ENCODE peak calls at places on chromosomes 12 and 14, in six cellular contexts. One of them, this sample, is unnamed.
A peak's percentile ranks its signal among the peaks of the same experiment; 100 is the strongest.

GRCh38 chr14:91271639-91272038 is 27.1 kb upstream of the GPR68 start:
- DNase-seq in activated T-cell treated with anti-CD3 and anti-CD28 coated beads, Interleukin-2, amount 50 U/mL, for 72 hours: no peak
- DNase-seq in stimulated activated CD4-positive, alpha-beta T cell treated with anti-CD3 and anti-CD28 coated beads, TNF-alpha, amount 100 ng/mL, for 24 hours: no peak
- DNase-seq in pancreas: no peak
- DNase-seq in GM03348: no peak
- DNase-seq in nucleus accumbens: no peak
- DNase-seq in this sample: no peak

GRCh38 chr12:91507754-91508153 is 325.1 kb upstream of the DCN start:
- DNase-seq in nucleus accumbens: no peak
- DNase-seq in activated T-cell treated with anti-CD3 and anti-CD28 coated beads, Interleukin-2, amount 50 U/mL, for 72 hours: no peak
- DNase-seq in stimulated activated CD4-positive, alpha-beta T cell treated with anti-CD3 and anti-CD28 coated beads, TNF-alpha, amount 100 ng/mL, for 24 hours: no peak
- DNase-seq in pancreas: no peak
- DNase-seq in GM03348: no peak
- DNase-seq in this sample: no peak

GRCh38 chr12:14256555-14257169 is 108.8 kb upstream of the ATF7IP start:
- DNase-seq in activated T-cell treated with anti-CD3 and anti-CD28 coated beads, Interleukin-2, amount 50 U/mL, for 72 hours: peak; percentile 79
- DNase-seq in GM03348: peak; percentile 75
- DNase-seq in pancreas: peak; percentile 75
- DNase-seq in stimulated activated CD4-positive, alpha-beta T cell treated with anti-CD3 and anti-CD28 coated beads, TNF-alpha, amount 100 ng/mL, for 24 hours: peak; percentile 71
- DNase-seq in nucleus accumbens: peak; percentile 7
- DNase-seq in this sample: peak; percentile 45

GRCh38 chr12:724194-724855 is 28.1 kb upstream of the WNK1 start:
- DNase-seq in GM03348: no peak
- DNase-seq in activated T-cell treated with anti-CD3 and anti-CD28 coated beads, Interleukin-2, amount 50 U/mL, for 72 hours: no peak
- DNase-seq in stimulated activated CD4-positive, alpha-beta T cell treated with anti-CD3 and anti-CD28 coated beads, TNF-alpha, amount 100 ng/mL, for 24 hours: no peak
- DNase-seq in nucleus accumbens: no peak
- DNase-seq in pancreas: no peak
- DNase-seq in this sample: no peak

GRCh38 chr12:21434704-21435103 is 2.8 kb upstream of the PYROXD1 start:
- DNase-seq in activated T-cell treated with anti-CD3 and anti-CD28 coated beads, Interleukin-2, amount 50 U/mL, for 72 hours: no peak
- DNase-seq in nucleus accumbens: no peak
- DNase-seq in stimulated activated CD4-positive, alpha-beta T cell treated with anti-CD3 and anti-CD28 coated beads, TNF-alpha, amount 100 ng/mL, for 24 hours: no peak
- DNase-seq in pancreas: no peak
- DNase-seq in GM03348: no peak
- DNase-seq in this sample: no peak

GRCh38 chr14:64465856-64466554 is 706 bp downstream of the AKAP5 start:
- DNase-seq in stimulated activated CD4-positive, alpha-beta T cell treated with anti-CD3 and anti-CD28 coated beads, TNF-alpha, amount 100 ng/mL, for 24 hours: no peak
- DNase-seq in nucleus accumbens: no peak
- DNase-seq in GM03348: peak; percentile 65
- DNase-seq in activated T-cell treated with anti-CD3 and anti-CD28 coated beads, Interleukin-2, amount 50 U/mL, for 72 hours: no peak
- DNase-seq in pancreas: no peak
- DNase-seq in this sample: no peak

GRCh38 chr12:46445093-46445492 is 72.5 kb upstream of the SLC38A2 start:
- DNase-seq in activated T-cell treated with anti-CD3 and anti-CD28 coated beads, Interleukin-2, amount 50 U/mL, for 72 hours: no peak
- DNase-seq in GM03348: no peak
- DNase-seq in pancreas: no peak
- DNase-seq in stimulated activated CD4-positive, alpha-beta T cell treated with anti-CD3 and anti-CD28 coated beads, TNF-alpha, amount 100 ng/mL, for 24 hours: no peak
- DNase-seq in nucleus accumbens: no peak
- DNase-seq in this sample: no peak

GRCh38 chr14:91503000-91503504 is 7.1 kb downstream of the PPP4R3A start:
- DNase-seq in activated T-cell treated with anti-CD3 and anti-CD28 coated beads, Interleukin-2, amount 50 U/mL, for 72 hours: no peak
- DNase-seq in nucleus accumbens: no peak
- DNase-seq in pancreas: no peak
- DNase-seq in GM03348: no peak
- DNase-seq in stimulated activated CD4-positive, alpha-beta T cell treated with anti-CD3 and anti-CD28 coated beads, TNF-alpha, amount 100 ng/mL, for 24 hours: no peak
- DNase-seq in this sample: no peak

GRCh38 chr12:2803635-2804380 is 8.7 kb upstream of the ITFG2 start:
- DNase-seq in GM03348: no peak
- DNase-seq in nucleus accumbens: no peak
- DNase-seq in pancreas: no peak
- DNase-seq in stimulated activated CD4-positive, alpha-beta T cell treated with anti-CD3 and anti-CD28 coated beads, TNF-alpha, amount 100 ng/mL, for 24 hours: no peak
- DNase-seq in activated T-cell treated with anti-CD3 and anti-CD28 coated beads, Interleukin-2, amount 50 U/mL, for 72 hours: no peak
- DNase-seq in this sample: no peak

GRCh38 chr12:127150479-127150878 is 1116.5 kb upstream of the TMEM132C start:
- DNase-seq in stimulated activated CD4-positive, alpha-beta T cell treated with anti-CD3 and anti-CD28 coated beads, TNF-alpha, amount 100 ng/mL, for 24 hours: no peak
- DNase-seq in activated T-cell treated with anti-CD3 and anti-CD28 coated beads, Interleukin-2, amount 50 U/mL, for 72 hours: no peak
- DNase-seq in GM03348: no peak
- DNase-seq in nucleus accumbens: no peak
- DNase-seq in pancreas: no peak
- DNase-seq in this sample: no peak

GRCh38 chr14:35046751-35047536 is 872 bp downstream of the FAM177A1 start:
- DNase-seq in activated T-cell treated with anti-CD3 and anti-CD28 coated beads, Interleukin-2, amount 50 U/mL, for 72 hours: no peak
- DNase-seq in GM03348: no peak
- DNase-seq in stimulated activated CD4-positive, alpha-beta T cell treated with anti-CD3 and anti-CD28 coated beads, TNF-alpha, amount 100 ng/mL, for 24 hours: no peak
- DNase-seq in pancreas: peak; percentile 61
- DNase-seq in nucleus accumbens: no peak
- DNase-seq in this sample: peak; percentile 52

GRCh38 chr14:98623806-98624430 is 648.1 kb downstream of the BCL11B start:
- DNase-seq in activated T-cell treated with anti-CD3 and anti-CD28 coated beads, Interleukin-2, amount 50 U/mL, for 72 hours: no peak
- DNase-seq in nucleus accumbens: no peak
- DNase-seq in stimulated activated CD4-positive, alpha-beta T cell treated with anti-CD3 and anti-CD28 coated beads, TNF-alpha, amount 100 ng/mL, for 24 hours: no peak
- DNase-seq in pancreas: no peak
- DNase-seq in GM03348: no peak
- DNase-seq in this sample: no peak

GRCh38 chr12:108907861-108908302 is 28.0 kb downstream of the DAO start:
- DNase-seq in GM03348: no peak
- DNase-seq in nucleus accumbens: no peak
- DNase-seq in pancreas: no peak
- DNase-seq in activated T-cell treated with anti-CD3 and anti-CD28 coated beads, Interleukin-2, amount 50 U/mL, for 72 hours: no peak
- DNase-seq in stimulated activated CD4-positive, alpha-beta T cell treated with anti-CD3 and anti-CD28 coated beads, TNF-alpha, amount 100 ng/mL, for 24 hours: no peak
- DNase-seq in this sample: no peak

GRCh38 chr12:106773286-106773685 is 1.2 kb upstream of the RIC8B start:
- DNase-seq in pancreas: no peak
- DNase-seq in activated T-cell treated with anti-CD3 and anti-CD28 coated beads, Interleukin-2, amount 50 U/mL, for 72 hours: no peak
- DNase-seq in GM03348: no peak
- DNase-seq in stimulated activated CD4-positive, alpha-beta T cell treated with anti-CD3 and anti-CD28 coated beads, TNF-alpha, amount 100 ng/mL, for 24 hours: no peak
- DNase-seq in nucleus accumbens: no peak
- DNase-seq in this sample: no peak

GRCh38 chr14:63759454-63759853 is 31.6 kb upstream of the SGPP1 start:
- DNase-seq in pancreas: no peak
- DNase-seq in nucleus accumbens: no peak
- DNase-seq in stimulated activated CD4-positive, alpha-beta T cell treated with anti-CD3 and anti-CD28 coated beads, TNF-alpha, amount 100 ng/mL, for 24 hours: no peak
- DNase-seq in GM03348: peak; percentile 62
- DNase-seq in activated T-cell treated with anti-CD3 and anti-CD28 coated beads, Interleukin-2, amount 50 U/mL, for 72 hours: peak; percentile 5
- DNase-seq in this sample: no peak

GRCh38 chr12:51972849-51973273 is 21.4 kb downstream of the ACVR1B start:
- DNase-seq in nucleus accumbens: no peak
- DNase-seq in activated T-cell treated with anti-CD3 and anti-CD28 coated beads, Interleukin-2, amount 50 U/mL, for 72 hours: peak; percentile 68
- DNase-seq in pancreas: no peak
- DNase-seq in stimulated activated CD4-positive, alpha-beta T cell treated with anti-CD3 and anti-CD28 coated beads, TNF-alpha, amount 100 ng/mL, for 24 hours: peak; percentile 71
- DNase-seq in GM03348: peak; percentile 68
- DNase-seq in this sample: no peak

GRCh38 chr12:109804820-109805761 is 28.1 kb downstream of the TRPV4 start:
- DNase-seq in stimulated activated CD4-positive, alpha-beta T cell treated with anti-CD3 and anti-CD28 coated beads, TNF-alpha, amount 100 ng/mL, for 24 hours: peak; percentile 66
- DNase-seq in GM03348: peak; percentile 92
- DNase-seq in pancreas: peak; percentile 46
- DNase-seq in nucleus accumbens: peak; percentile 27
- DNase-seq in activated T-cell treated with anti-CD3 and anti-CD28 coated beads, Interleukin-2, amount 50 U/mL, for 72 hours: peak; percentile 73
- DNase-seq in this sample: peak; percentile 0

GRCh38 chr14:68762944-68763831 is 29.7 kb downstream of the ZFP36L1 start:
- DNase-seq in nucleus accumbens: no peak
- DNase-seq in stimulated activated CD4-positive, alpha-beta T cell treated with anti-CD3 and anti-CD28 coated beads, TNF-alpha, amount 100 ng/mL, for 24 hours: no peak
- DNase-seq in pancreas: peak; percentile 91
- DNase-seq in activated T-cell treated with anti-CD3 and anti-CD28 coated beads, Interleukin-2, amount 50 U/mL, for 72 hours: no peak
- DNase-seq in GM03348: peak; percentile 87
- DNase-seq in this sample: no peak

GRCh38 chr12:124527861-124528561 is 39.4 kb downstream of the NCOR2 start:
- DNase-seq in nucleus accumbens: no peak
- DNase-seq in pancreas: no peak
- DNase-seq in GM03348: no peak
- DNase-seq in stimulated activated CD4-positive, alpha-beta T cell treated with anti-CD3 and anti-CD28 coated beads, TNF-alpha, amount 100 ng/mL, for 24 hours: no peak
- DNase-seq in activated T-cell treated with anti-CD3 and anti-CD28 coated beads, Interleukin-2, amount 50 U/mL, for 72 hours: no peak
- DNase-seq in this sample: no peak

GRCh38 chr12:94614288-94614721 is 36.1 kb downstream of the TMCC3 start:
- DNase-seq in stimulated activated CD4-positive, alpha-beta T cell treated with anti-CD3 and anti-CD28 coated beads, TNF-alpha, amount 100 ng/mL, for 24 hours: no peak
- DNase-seq in pancreas: no peak
- DNase-seq in nucleus accumbens: no peak
- DNase-seq in activated T-cell treated with anti-CD3 and anti-CD28 coated beads, Interleukin-2, amount 50 U/mL, for 72 hours: no peak
- DNase-seq in GM03348: no peak
- DNase-seq in this sample: peak; percentile 33

GRCh38 chr12:31715283-31715825 is 13.5 kb downstream of the AMN1 start:
- DNase-seq in activated T-cell treated with anti-CD3 and anti-CD28 coated beads, Interleukin-2, amount 50 U/mL, for 72 hours: no peak
- DNase-seq in pancreas: no peak
- DNase-seq in stimulated activated CD4-positive, alpha-beta T cell treated with anti-CD3 and anti-CD28 coated beads, TNF-alpha, amount 100 ng/mL, for 24 hours: no peak
- DNase-seq in GM03348: no peak
- DNase-seq in nucleus accumbens: no peak
- DNase-seq in this sample: no peak

GRCh38 chr14:105168979-105169507 is 467 bp upstream of the JAG2 start:
- DNase-seq in nucleus accumbens: peak; percentile 39
- DNase-seq in pancreas: no peak
- DNase-seq in activated T-cell treated with anti-CD3 and anti-CD28 coated beads, Interleukin-2, amount 50 U/mL, for 72 hours: peak; percentile 56
- DNase-seq in stimulated activated CD4-positive, alpha-beta T cell treated with anti-CD3 and anti-CD28 coated beads, TNF-alpha, amount 100 ng/mL, for 24 hours: peak; percentile 51
- DNase-seq in GM03348: no peak
- DNase-seq in this sample: no peak

GRCh38 chr14:31138301-31138700 is 69.3 kb downstream of the HECTD1 start:
- DNase-seq in pancreas: no peak
- DNase-seq in nucleus accumbens: no peak
- DNase-seq in GM03348: peak; percentile 14
- DNase-seq in stimulated activated CD4-positive, alpha-beta T cell treated with anti-CD3 and anti-CD28 coated beads, TNF-alpha, amount 100 ng/mL, for 24 hours: no peak
- DNase-seq in activated T-cell treated with anti-CD3 and anti-CD28 coated beads, Interleukin-2, amount 50 U/mL, for 72 hours: no peak
- DNase-seq in this sample: no peak

GRCh38 chr14:69101331-69101826 is 51.5 kb downstream of the DCAF5 start:
- DNase-seq in GM03348: peak; percentile 80
- DNase-seq in activated T-cell treated with anti-CD3 and anti-CD28 coated beads, Interleukin-2, amount 50 U/mL, for 72 hours: peak; percentile 44
- DNase-seq in pancreas: no peak
- DNase-seq in nucleus accumbens: no peak
- DNase-seq in stimulated activated CD4-positive, alpha-beta T cell treated with anti-CD3 and anti-CD28 coated beads, TNF-alpha, amount 100 ng/mL, for 24 hours: no peak
- DNase-seq in this sample: no peak

GRCh38 chr12:91129662-91130362 is 18.5 kb upstream of the LUM start:
- DNase-seq in stimulated activated CD4-positive, alpha-beta T cell treated with anti-CD3 and anti-CD28 coated beads, TNF-alpha, amount 100 ng/mL, for 24 hours: no peak
- DNase-seq in GM03348: no peak
- DNase-seq in nucleus accumbens: no peak
- DNase-seq in activated T-cell treated with anti-CD3 and anti-CD28 coated beads, Interleukin-2, amount 50 U/mL, for 72 hours: no peak
- DNase-seq in pancreas: no peak
- DNase-seq in this sample: no peak

GRCh38 chr12:68446896-68447806 is 115.0 kb upstream of the MDM1 start:
- DNase-seq in pancreas: no peak
- DNase-seq in stimulated activated CD4-positive, alpha-beta T cell treated with anti-CD3 and anti-CD28 coated beads, TNF-alpha, amount 100 ng/mL, for 24 hours: no peak
- DNase-seq in nucleus accumbens: no peak
- DNase-seq in activated T-cell treated with anti-CD3 and anti-CD28 coated beads, Interleukin-2, amount 50 U/mL, for 72 hours: no peak
- DNase-seq in GM03348: no peak
- DNase-seq in this sample: no peak

This sample was measured in substantia nigra.